ENCODE peak calls at places on chromosome 15, in seven cellular contexts. E is body of pancreas; D is ovary; N is CD8-positive, alpha-beta T cell; X is endothelial cell of umbilical vein; G is heart left ventricle; S is keratinocyte. I is an unnamed sample. For H3K4me1, the result is how much of the 10 kb centered on the place peaks cover.

GRCh38 chr15:86653344-86654192 is 573.9 kb downstream of the AGBL1 start:
- DNase-seq in E (no peak), D (no peak), N (no peak), X (no peak), G (no peak), S (no peak), I (no peak)

GRCh38 chr15:58447244-58448010 is 15.6 kb downstream of the LIPC start:
- DNase-seq in E (peak), D (no peak), N (no peak), X (no peak), G (no peak), S (no peak), I (no peak)

GRCh38 chr15:35115155-35115725 is 30.1 kb upstream of the NANOGP8 start:
- DNase-seq in E (peak), D (peak), N (no peak), X (no peak), G (no peak), S (no peak), I (no peak)

GRCh38 chr15:40239671-40240618 is 1.1 kb downstream of the PAK6 start:
- DNase-seq in E (no peak), D (no peak), N (no peak), X (no peak), G (no peak), S (no peak), I (peak)

GRCh38 chr15:77673801-77674317 is 41.1 kb upstream of the LINGO1 start:
- DNase-seq in E (no peak), D (no peak), N (no peak), X (no peak), G (no peak), S (no peak), I (no peak)

GRCh38 chr15:74202461-74203401 is at the start of gene STRA6:
- DNase-seq in E (no peak), D (no peak), N (no peak), X (no peak), G (no peak), S (no peak), I (no peak)

GRCh38 chr15:84811828-84812227 is 5.3 kb upstream of the ALPK3 start:
- DNase-seq in E (no peak), D (no peak), N (no peak), X (no peak), G (no peak), S (no peak), I (peak)

GRCh38 chr15:74785716-74786032 is 3.8 kb downstream of the CSK start:
- DNase-seq in E (no peak), D (no peak), N (no peak), X (no peak), G (no peak), S (no peak), I (no peak)

GRCh38 chr15:69393831-69394491 is 20.2 kb upstream of the KIF23 start:
- DNase-seq in E (no peak), D (no peak), N (no peak), X (no peak), G (no peak), S (no peak), I (peak)

GRCh38 chr15:74857671-74858365 is 14.9 kb upstream of the ULK3 start:
- DNase-seq in E (no peak), D (no peak), N (no peak), X (no peak), G (no peak), S (no peak), I (no peak)

GRCh38 chr15:63972801-63973200 is 73.5 kb downstream of the DAPK2 start:
- DNase-seq in E (no peak), D (no peak), N (no peak), X (no peak), G (no peak), S (no peak), I (no peak)

GRCh38 chr15:94126999-94127398 is 104.4 kb upstream of the MCTP2 start:
- DNase-seq in E (no peak), D (no peak), N (no peak), X (no peak), G (no peak), S (no peak), I (no peak)

GRCh38 chr15:34216527-34217270 is 6.8 kb upstream of the KATNBL1 start:
- DNase-seq in E (no peak), D (no peak), N (no peak), X (no peak), G (no peak), S (no peak), I (no peak)

DNA sequence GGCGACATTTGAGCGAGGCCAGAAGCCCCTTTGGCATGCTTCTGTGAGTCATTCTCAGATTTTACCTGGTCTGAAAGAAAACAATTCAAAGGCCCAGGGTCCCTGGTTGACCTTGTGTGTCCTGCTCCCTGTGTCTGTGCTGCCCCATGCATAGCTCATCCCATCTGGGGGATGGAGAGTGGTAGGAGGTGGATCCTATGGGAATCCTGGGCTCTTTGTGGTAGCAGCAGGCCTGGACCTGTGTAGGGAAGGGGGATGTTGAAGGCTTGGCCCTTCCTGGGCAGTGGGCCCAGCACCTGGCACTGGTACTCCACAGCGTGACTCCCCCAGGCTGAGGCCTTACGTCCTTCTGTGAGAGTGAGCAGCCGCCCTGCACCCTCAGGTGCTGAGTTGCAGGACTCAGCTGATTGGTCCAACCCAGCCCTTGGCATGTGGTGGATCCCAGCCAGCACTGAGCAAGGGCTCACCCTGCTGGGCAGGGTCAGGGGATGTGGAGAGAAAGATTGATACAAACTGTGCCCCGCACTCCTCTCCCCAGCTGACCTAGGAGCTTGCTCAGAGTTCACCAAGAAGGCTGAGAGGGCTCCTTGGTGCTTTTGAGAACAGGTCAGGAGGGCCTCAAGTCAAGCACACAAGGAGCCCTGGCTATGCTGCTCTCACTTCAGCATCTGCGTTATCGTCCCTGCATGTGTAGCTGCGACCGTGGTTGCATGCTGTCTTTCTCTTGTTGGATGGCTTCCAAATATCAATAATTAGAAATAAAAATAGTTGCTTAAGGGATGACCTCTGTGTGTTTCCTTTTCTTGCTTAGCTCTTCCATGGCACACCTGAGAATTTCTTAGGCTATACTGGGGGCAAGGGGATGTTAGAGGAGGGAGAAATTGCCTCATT is 21.4 kb upstream of the JMJD7 start:
- DNase-seq in E (no peak), D (no peak), N (no peak), X (no peak), G (no peak), S (peak), I (no peak)
- H3K4me1 ChIP-seq in E (under half), D (under half), N (under half), X (under half), G (under half), S (half or more), I (under half)

GRCh38 chr15:67884009-67884408 is 44.2 kb upstream of the RNU6-1 start:
- DNase-seq in E (no peak), D (no peak), N (no peak), X (no peak), G (no peak), S (no peak), I (no peak)
- H3K27ac ChIP-seq in E (peak), D (peak), N (no peak), X (no peak), G (peak), S (peak), I (peak)

DNA sequence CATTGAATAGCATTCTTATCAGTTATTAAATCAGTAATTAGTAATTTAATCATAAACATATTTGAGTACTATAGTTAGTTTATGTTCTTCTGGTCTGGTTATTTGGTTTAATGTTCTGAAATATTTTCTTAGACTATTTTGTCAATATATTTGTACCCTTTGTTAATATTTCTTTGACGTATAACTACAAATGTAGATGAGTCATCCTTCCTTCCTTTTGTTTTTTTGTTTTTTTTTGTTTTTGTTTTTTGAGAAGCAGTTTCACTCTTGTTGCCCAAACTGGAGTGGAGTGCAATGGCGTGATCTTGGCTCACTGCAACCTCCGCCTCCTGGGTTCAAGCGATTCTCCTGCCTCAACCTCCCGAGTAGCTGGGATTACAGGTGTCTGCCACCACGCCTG is 17.4 kb upstream of the EIF3J start:
- DNase-seq in E (no peak), D (no peak), N (no peak), X (peak), G (no peak), S (no peak), I (no peak)
- H3K4me3 ChIP-seq in E (no peak), D (no peak), N (no peak), X (no peak), G (no peak), S (no peak), I (no peak)

DNA sequence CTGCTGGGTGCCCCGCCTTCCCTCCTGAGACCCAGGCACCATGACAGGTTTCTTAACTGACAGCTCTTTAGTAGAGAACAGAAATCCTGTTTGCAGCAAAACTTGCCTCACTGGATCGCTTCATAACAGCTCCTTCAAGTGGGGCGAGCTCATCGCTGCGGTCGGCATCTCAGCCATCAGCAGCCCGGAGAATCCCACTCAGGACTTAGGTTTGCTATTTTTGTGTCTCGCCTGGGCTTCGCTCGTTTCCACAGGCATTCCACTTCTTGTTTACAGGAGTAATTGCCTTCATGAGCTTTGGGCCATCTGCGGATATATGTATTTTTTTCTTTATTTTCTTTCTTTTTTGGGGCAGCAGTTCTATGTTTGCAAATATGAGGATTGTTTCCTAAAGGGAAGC is 15.7 kb downstream of the KLF13 start:
- DNase-seq in E (no peak), D (no peak), N (no peak), X (no peak), G (no peak), S (no peak), I (no peak)
- H3K4me1 ChIP-seq in E (half or more), D (under half), N (half or more), X (under half), G (half or more), S (under half), I (half or more)

DNA sequence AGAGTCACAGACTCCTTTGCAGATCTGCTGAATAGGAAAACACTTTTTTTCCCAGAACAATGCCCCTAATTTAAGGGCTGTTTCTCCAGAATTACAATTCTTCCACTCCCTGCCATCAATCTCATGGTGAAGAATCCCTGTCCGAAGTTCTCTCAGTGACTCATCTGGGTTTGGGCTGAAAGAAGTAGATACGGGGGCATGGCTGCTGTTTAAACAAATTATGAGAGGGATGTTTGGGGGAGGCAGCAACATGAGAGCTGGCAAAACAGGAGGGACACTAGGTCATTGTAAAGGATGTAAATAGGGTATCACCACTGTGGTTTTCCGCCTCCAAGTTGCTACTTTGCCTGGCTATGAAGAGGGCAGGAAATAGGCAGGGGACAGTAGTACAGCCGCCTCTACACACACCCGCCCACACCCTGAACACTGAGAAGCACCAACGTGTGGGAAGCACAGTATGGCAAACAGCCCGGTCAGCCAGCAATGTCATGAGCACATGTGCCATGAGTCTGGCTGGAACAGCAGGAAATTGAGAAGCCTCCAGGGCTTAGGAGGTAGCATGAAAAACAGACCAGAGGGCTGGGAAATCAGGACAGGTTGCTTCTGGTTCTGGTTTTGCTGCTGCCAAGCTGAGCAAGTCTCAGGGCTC is 17.2 kb downstream of the HEXA start:
- DNase-seq in E (peak), D (no peak), N (no peak), X (peak), G (peak), S (no peak), I (peak)
- H3K27ac ChIP-seq in E (no peak), D (no peak), N (no peak), X (no peak), G (peak), S (peak), I (peak)

DNA sequence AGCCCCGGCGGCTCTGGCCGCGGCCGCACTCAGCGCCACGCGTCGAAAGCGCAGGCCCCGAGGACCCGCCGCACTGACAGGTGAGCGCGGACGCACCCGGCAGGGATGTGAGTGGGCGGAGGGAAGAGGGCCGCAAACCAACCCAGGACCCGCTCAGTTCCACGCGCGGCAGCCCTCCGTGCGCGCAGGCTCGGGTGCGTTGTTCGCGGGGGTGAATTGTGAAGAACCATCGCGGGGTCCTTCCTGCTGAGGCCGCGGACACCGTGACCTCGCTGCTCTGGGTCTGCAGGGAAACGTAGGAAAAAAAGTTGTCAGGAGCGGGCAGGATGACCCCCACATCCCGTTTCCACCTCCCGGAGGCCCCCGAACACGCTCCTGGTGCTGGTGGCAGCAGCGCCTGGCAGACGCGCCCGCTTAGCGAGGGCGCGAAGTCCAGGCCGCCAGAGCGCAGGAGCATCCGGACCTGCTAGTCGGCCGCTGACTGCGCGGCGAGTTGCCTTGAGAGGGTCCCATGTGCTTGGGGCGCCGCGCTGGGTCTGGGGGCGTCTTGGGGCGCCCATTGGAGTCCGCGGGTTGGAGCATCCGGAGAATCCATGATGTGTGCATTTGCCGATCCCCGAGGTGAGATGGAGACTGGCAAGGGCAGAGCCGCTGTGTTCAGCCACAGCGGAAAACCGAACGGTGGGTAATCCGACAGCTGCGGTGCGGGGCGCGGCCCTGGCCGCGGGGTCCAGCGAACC is 448 bp downstream of the GREM1 start:
- DNase-seq in E (no peak), D (no peak), N (no peak), X (peak), G (no peak), S (no peak), I (no peak)
- H3K4me3 ChIP-seq in E (no peak), D (peak), N (no peak), X (no peak), G (peak), S (peak), I (peak)

DNA sequence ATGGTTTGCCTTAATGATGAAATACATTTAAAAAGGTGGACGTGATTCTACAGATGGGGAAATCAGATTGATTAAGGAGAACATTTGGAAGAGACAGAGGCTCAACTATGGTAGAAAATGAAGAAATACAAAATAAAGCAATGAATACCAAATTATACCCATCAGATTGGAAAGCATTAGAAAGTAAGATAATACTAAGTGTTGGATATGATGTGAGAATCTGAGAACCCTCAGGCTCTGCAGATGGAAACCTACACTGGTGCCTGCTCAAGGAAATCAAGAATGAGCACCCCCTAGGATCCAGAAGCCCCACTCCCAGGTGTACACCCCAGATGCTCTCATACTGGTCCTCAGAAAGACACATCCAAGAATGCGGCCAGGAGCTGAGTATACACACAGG is 4.6 kb downstream of the FAM174B start:
- DNase-seq in E (no peak), D (no peak), N (no peak), X (no peak), G (no peak), S (no peak), I (no peak)
- H3K4me1 ChIP-seq in E (half or more), D (under half), N (under half), X (under half), G (half or more), S (under half), I (under half)

I was measured in right atrium auricular region.